ENCODE peak calls at places on chromosomes 6 and 20, in ten cellular contexts. Z is body of pancreas, G is IMR-90, T is endothelial cell of umbilical vein, D is gastrocnemius medialis, F is K562, K is suprapubic skin, U is A549, W is breast epithelium, V is tibial nerve. A is an unnamed sample.

GRCh38 chr6:35238843-35239289 is 20.7 kb upstream of the ZNF76 start:
- DNase-seq in Z (no peak), G (no peak), T (peak), D (no peak), F (no peak), K (no peak), U (no peak), W (no peak), V (no peak), A (no peak)

GRCh38 chr6:54899442-54899841 is 52.9 kb downstream of the FAM83B start:
- DNase-seq in Z (no peak), G (no peak), T (no peak), D (no peak), F (no peak), K (no peak), U (no peak), W (no peak), V (no peak), A (no peak)

GRCh38 chr20:20549699-20550098 is 162.7 kb downstream of the RALGAPA2 start:
- DNase-seq in Z (no peak), G (peak), T (no peak), D (no peak), F (no peak), K (no peak), U (peak), W (no peak), V (no peak), A (no peak)

GRCh38 chr6:152598421-152598820 is 38.7 kb downstream of the SYNE1 start:
- DNase-seq in Z (no peak), G (peak), T (no peak), D (no peak), F (no peak), K (no peak), U (no peak), W (no peak), V (no peak), A (no peak)

GRCh38 chr20:46131396-46131795 is 13.3 kb downstream of the CD40 start:
- DNase-seq in Z (no peak), G (peak), T (peak), D (peak), F (no peak), K (no peak), U (no peak), W (no peak), V (no peak), A (no peak)

GRCh38 chr6:34115396-34116314 is 30.2 kb downstream of the GRM4 start:
- DNase-seq in Z (no peak), G (peak), T (peak), D (no peak), F (peak), K (no peak), U (no peak), W (no peak), V (no peak), A (no peak)

GRCh38 chr6:82680192-82680591 is 316.6 kb downstream of the TPBG start:
- DNase-seq in Z (no peak), G (no peak), T (no peak), D (no peak), F (no peak), K (no peak), U (no peak), W (no peak), V (no peak), A (no peak)

GRCh38 chr20:51154708-51155690 is 132.1 kb upstream of the KCNG1 start:
- DNase-seq in Z (no peak), G (no peak), T (no peak), D (no peak), F (no peak), K (no peak), U (no peak), W (no peak), V (no peak), A (peak)

GRCh38 chr20:5290596-5290995 is 26.2 kb downstream of the PROKR2 start:
- DNase-seq in Z (no peak), G (no peak), T (no peak), D (no peak), F (no peak), K (no peak), U (no peak), W (no peak), V (no peak), A (no peak)

GRCh38 chr6:97626586-97627441 is 343.8 kb upstream of the MMS22L start:
- DNase-seq in Z (no peak), G (peak), T (no peak), D (no peak), F (no peak), K (no peak), U (no peak), W (no peak), V (no peak), A (no peak)

GRCh38 chr20:37095108-37095608 is 639 bp downstream of the RBL1 start:
- DNase-seq in Z (peak), G (no peak), T (no peak), D (no peak), F (peak), K (no peak), U (peak), W (no peak), V (no peak), A (no peak)

GRCh38 chr6:159695984-159696383 is 2.9 kb upstream of the SOD2 start:
- DNase-seq in Z (no peak), G (peak), T (no peak), D (no peak), F (no peak), K (no peak), U (no peak), W (no peak), V (no peak), A (no peak)

GRCh38 chr6:160733045-160733646 is 31.1 kb downstream of the PLG start:
- DNase-seq in Z (peak), G (peak), T (no peak), D (no peak), F (peak), K (no peak), U (peak), W (no peak), V (no peak), A (no peak)

GRCh38 chr6:122790740-122791679 is 2.0 kb downstream of the SMPDL3A start:
- DNase-seq in Z (no peak), G (peak), T (no peak), D (no peak), F (no peak), K (no peak), U (no peak), W (no peak), V (no peak), A (no peak)

GRCh38 chr6:105740946-105741605 is 338.2 kb upstream of the PREP start:
- DNase-seq in Z (no peak), G (peak), T (no peak), D (no peak), F (no peak), K (no peak), U (no peak), W (no peak), V (no peak), A (no peak)

GRCh38 chr20:12152996-12153395 is 235.3 kb downstream of the BTBD3 start:
- DNase-seq in Z (no peak), G (peak), T (no peak), D (no peak), F (no peak), K (no peak), U (no peak), W (no peak), V (no peak), A (no peak)

GRCh38 chr6:128697392-128697689 is 176.9 kb upstream of the PTPRK start:
- DNase-seq in Z (no peak), G (no peak), T (no peak), D (no peak), F (no peak), K (no peak), U (no peak), W (no peak), V (no peak), A (no peak)

GRCh38 chr6:37819802-37820712 is 530 bp downstream of the ZFAND3 start:
- DNase-seq in Z (peak), G (peak), T (peak), D (peak), F (no peak), K (peak), U (peak), W (no peak), V (peak), A (peak)

GRCh38 chr6:149450679-149451360 is 34.0 kb downstream of the ZC3H12D start:
- DNase-seq in Z (peak), G (no peak), T (no peak), D (no peak), F (no peak), K (no peak), U (no peak), W (no peak), V (no peak), A (no peak)

GRCh38 chr6:24321538-24322162 is 36.2 kb downstream of the DCDC2 start:
- DNase-seq in Z (no peak), G (no peak), T (no peak), D (no peak), F (no peak), K (no peak), U (no peak), W (no peak), V (no peak), A (no peak)

GRCh38 chr6:63509652-63510352 is 62.5 kb upstream of the LOC128125822 start:
- DNase-seq in Z (peak), G (peak), T (no peak), D (peak), F (no peak), K (no peak), U (peak), W (no peak), V (no peak), A (no peak)
- TF ChIP-seq POLR2A in Z (no peak), G (no peak), T (no peak), D (no peak), F (no peak), K (no peak), U (no peak), W (no peak), V (no peak), A (no peak)

GRCh38 chr20:10501377-10501776 is 66.3 kb downstream of the SLX4IP start:
- DNase-seq in Z (no peak), G (no peak), T (no peak), D (no peak), F (no peak), K (no peak), U (no peak), W (no peak), V (no peak), A (no peak)
- H3K4me3 ChIP-seq in Z (no peak), G (no peak), T (no peak), D (no peak), F (peak), K (peak), U (no peak), W (peak), V (peak), A (peak)

DNA sequence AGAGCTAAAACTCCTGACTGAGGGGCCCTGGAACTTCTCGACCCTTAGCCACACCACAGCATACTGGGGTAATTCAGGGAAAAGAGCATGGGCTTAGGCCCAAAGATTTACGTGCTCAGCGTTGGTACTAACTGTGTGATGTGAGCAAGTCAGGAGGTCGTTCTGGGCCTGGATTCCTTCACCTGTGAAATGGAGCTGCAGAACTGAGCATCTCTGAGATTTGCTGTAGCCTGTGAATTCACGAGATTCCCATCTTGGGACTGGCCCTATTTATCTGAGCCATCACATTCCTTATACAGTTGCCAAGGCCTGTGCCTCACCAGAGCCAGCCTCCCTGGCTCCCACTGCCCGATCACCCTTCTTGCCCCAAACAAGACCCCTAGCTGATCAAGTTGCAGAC is 323.2 kb upstream of the JARID2 start:
- DNase-seq in Z (no peak), G (no peak), T (no peak), D (no peak), F (no peak), K (no peak), U (no peak), W (no peak), V (no peak), A (no peak)
- H3K27ac ChIP-seq in Z (no peak), G (no peak), T (no peak), D (peak), F (no peak), K (peak), U (no peak), W (no peak), V (peak), A (no peak)

GRCh38 chr6:47026679-47027078 is 15.5 kb downstream of the ADGRF1 start:
- DNase-seq in Z (no peak), G (no peak), T (no peak), D (no peak), F (no peak), K (no peak), U (no peak), W (no peak), V (no peak), A (no peak)
- TF ChIP-seq POLR2A in Z (no peak), G (no peak), T (no peak), D (no peak), F (no peak), K (no peak), U (no peak), W (no peak), V (no peak), A (no peak)

A was measured in vagina.